ENCODE peak calls at places on chromosomes 12 and 14, in four cellular contexts. Q, Z, D and L are unnamed samples.

GRCh38 chr14:104977681-104978647 is at the start of gene AHNAK2:
- DNase-seq in Q (peak), D (peak), Z (peak), L (peak)

GRCh38 chr14:99257122-99257672 is 14.8 kb downstream of the BCL11B start:
- DNase-seq in Q (no peak), D (no peak), Z (no peak), L (no peak)

GRCh38 chr14:24312736-24313507 is 1.6 kb downstream of the LTB4R start:
- DNase-seq in Q (no peak), Z (no peak), D (no peak), L (no peak)

GRCh38 chr12:14521822-14522221 is 45.9 kb downstream of the PLBD1 start:
- DNase-seq in Q (no peak), Z (no peak), D (no peak), L (no peak)

GRCh38 chr14:95149441-95149840 is 7.9 kb downstream of the DICER1 start:
- DNase-seq in Z (no peak), Q (no peak), D (no peak), L (no peak)

GRCh38 chr12:55724226-55724939 is 4.2 kb downstream of the RDH5 start:
- DNase-seq in D (peak), Z (peak), Q (peak), L (peak)

GRCh38 chr14:51219473-51220448 is 20.3 kb upstream of the TMX1 start:
- DNase-seq in Q (no peak), Z (peak), D (peak), L (no peak)

GRCh38 chr12:22285871-22286270 is 48.6 kb downstream of the ST8SIA1 start:
- DNase-seq in Z (no peak), D (peak), Q (no peak), L (no peak)

GRCh38 chr12:102174117-102174516 is 23.5 kb downstream of the PMCH start:
- DNase-seq in Q (no peak), D (no peak), Z (no peak), L (no peak)

GRCh38 chr12:91414636-91415035 is 232.0 kb upstream of the DCN start:
- DNase-seq in Z (no peak), Q (no peak), D (no peak), L (no peak)

GRCh38 chr12:66653801-66654200 is 25.1 kb downstream of the GRIP1 start:
- DNase-seq in Z (no peak), Q (no peak), D (no peak), L (no peak)

GRCh38 chr12:41940571-41940970 is 204.1 kb downstream of the GXYLT1 start:
- DNase-seq in Z (no peak), D (no peak), Q (no peak), L (no peak)

GRCh38 chr14:101057394-101057793 is 153.9 kb upstream of the RTL1 start:
- DNase-seq in D (no peak), Z (no peak), Q (no peak), L (no peak)

GRCh38 chr12:3152013-3152412 is 74.8 kb downstream of the TSPAN9 start:
- DNase-seq in Q (peak), D (peak), Z (no peak), L (no peak)

GRCh38 chr12:131828671-131829350 is 618 bp downstream of the MMP17 start:
- DNase-seq in Z (peak), D (no peak), Q (peak), L (no peak)

GRCh38 chr14:104243200-104243599 is 104.8 kb downstream of the KIF26A start:
- DNase-seq in Z (no peak), Q (no peak), D (no peak), L (no peak)

GRCh38 chr14:52977798-52978197 is 26.9 kb upstream of the FERMT2 start:
- DNase-seq in Q (no peak), Z (no peak), D (peak), L (no peak)

GRCh38 chr12:115872212-115872611 is 405.3 kb downstream of the MED13L start:
- DNase-seq in Z (no peak), Q (no peak), D (no peak), L (no peak)

GRCh38 chr14:21913759-21914158 is 240.1 kb upstream of the OR4E1 start:
- DNase-seq in Q (peak), Z (peak), D (peak), L (peak)

DNA sequence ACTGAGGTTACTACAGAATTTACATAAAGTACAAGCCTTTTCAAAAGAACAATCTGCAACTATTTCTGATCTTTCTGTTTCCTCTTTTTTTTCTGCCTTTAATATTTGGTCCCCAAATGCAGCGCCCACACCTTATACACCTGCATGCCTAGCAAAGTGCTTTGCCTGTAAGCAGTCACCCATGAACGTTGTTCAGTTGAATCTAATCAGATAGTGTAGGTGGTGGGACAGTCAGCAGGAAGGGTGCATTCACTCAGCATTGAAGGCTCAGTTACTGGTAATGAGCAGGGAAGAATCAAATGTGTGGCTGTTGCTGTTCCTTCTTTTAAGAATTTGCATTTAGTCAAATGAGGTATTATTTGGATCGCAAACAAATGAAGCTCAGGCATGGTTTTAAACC is 108.4 kb downstream of the GPR135 start:
- DNase-seq in D (no peak), Z (no peak), Q (no peak), L (no peak)
- TF ChIP-seq CTCF in D (no peak), Z (no peak), Q (no peak), L (no peak)

GRCh38 chr14:106309423-106309822 is 783.0 kb downstream of the TMEM121 start:
- DNase-seq in D (no peak), Q (no peak), Z (no peak), L (no peak)

GRCh38 chr14:106308839-106309389 is 782.5 kb downstream of the TMEM121 start:
- DNase-seq in Z (peak), D (no peak), Q (peak), L (peak)
- TF ChIP-seq CTCF in Z (peak), D (no peak), Q (peak), L (peak)

GRCh38 chr14:102913341-102914211 is 8.9 kb upstream of the AMN start:
- DNase-seq in Q (no peak), Z (no peak), D (no peak), L (no peak)
- TF ChIP-seq CTCF in Q (no peak), Z (no peak), D (no peak), L (no peak)

GRCh38 chr14:28608438-28608837 is 158.1 kb upstream of the FOXG1 start:
- DNase-seq in D (peak), Z (no peak), Q (no peak), L (no peak)

GRCh38 chr14:28599605-28600004 is 167.0 kb upstream of the FOXG1 start:
- DNase-seq in D (no peak), Z (no peak), Q (no peak), L (no peak)

GRCh38 chr14:28609228-28609828 is 157.3 kb upstream of the FOXG1 start:
- DNase-seq in Q (peak), Z (peak), D (peak), L (peak)

GRCh38 chr14:28599191-28599590 is 167.4 kb upstream of the FOXG1 start:
- DNase-seq in Q (no peak), Z (no peak), D (no peak), L (no peak)

GRCh38 chr14:28603606-28604005 is 163.0 kb upstream of the FOXG1 start:
- DNase-seq in Z (peak), Q (no peak), D (peak), L (no peak)
- TF ChIP-seq CTCF in Z (no peak), Q (no peak), D (no peak), L (no peak)

GRCh38 chr12:10366875-10367274 is 23.0 kb downstream of the KLRK1 start:
- DNase-seq in D (no peak), Z (peak), Q (no peak), L (no peak)
- TF ChIP-seq CTCF in D (no peak), Z (peak), Q (no peak), L (no peak)

DNA sequence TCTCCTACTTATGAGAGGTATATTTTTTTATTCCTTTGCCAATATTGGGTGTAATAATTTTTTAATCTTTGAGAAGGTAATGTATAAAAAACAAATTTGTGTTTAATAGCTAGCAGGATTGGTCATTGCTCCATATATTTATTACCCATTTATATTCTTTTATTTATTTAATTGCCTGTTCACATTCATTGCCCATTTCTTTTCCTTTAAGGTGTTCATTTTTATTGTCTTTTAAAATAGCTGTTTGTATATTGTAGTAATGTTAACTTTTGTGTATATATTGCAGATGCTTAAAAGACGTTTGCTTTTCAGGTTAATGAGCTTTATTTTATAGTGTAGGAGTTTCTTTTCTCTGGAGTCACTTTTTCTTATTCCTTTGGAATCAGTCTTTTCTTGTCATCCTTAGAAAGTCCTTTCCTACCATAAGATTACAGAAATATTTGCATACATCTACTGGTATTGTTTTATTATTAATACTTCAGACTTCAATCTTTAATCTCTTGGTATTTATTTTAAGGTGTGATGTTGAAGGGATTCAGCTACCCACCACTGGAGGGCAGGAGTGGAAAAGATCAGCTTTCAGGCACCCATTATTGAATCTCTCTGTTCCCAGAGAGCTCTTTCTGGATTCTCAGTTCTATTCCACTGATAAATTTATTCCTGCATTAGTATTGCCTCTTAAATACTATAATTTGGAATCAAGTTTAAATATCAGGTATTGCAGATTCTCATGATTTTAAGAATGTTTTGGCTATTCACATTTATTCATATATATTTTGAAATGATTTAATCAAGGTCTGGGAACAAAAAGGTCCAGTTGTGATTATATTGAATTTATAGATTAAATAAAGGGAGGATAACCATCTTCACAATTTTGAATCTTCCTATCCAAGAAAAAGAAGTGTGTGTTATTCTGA is 17.3 kb downstream of the PPM1A start:
- DNase-seq in Q (peak), Z (no peak), D (no peak), L (no peak)
- TF ChIP-seq CTCF in Q (peak), Z (peak), D (no peak), L (no peak)

GRCh38 chr14:73458219-73458976 is at the start of gene NUMB:
- DNase-seq in Q (peak), Z (peak), D (peak), L (peak)

GRCh38 chr14:73460691-73461127 is 2.4 kb upstream of the NUMB start:
- DNase-seq in Z (no peak), Q (no peak), D (peak), L (no peak)

GRCh38 chr14:73455294-73455693 is 3.1 kb downstream of the NUMB start:
- DNase-seq in Z (no peak), D (no peak), Q (no peak), L (no peak)

GRCh38 chr14:73457050-73457934 is 1.1 kb downstream of the NUMB start:
- DNase-seq in Q (peak), D (peak), Z (peak), L (no peak)

DNA sequence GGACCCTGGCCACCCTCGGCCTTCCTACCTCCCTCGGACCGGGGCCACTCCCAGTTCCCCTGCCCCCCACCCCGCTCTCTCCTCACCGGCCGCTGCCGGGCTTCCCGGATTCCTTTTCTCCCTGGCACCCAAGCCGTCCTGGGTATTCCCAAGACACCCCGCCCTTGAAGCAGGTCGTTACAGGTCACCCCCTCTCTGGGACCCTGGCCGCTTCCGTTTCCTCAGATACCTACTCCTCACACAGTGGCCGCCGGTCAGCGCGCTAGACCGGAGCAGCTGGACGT is 469 bp downstream of the NUMB start:
- DNase-seq in D (no peak), Q (no peak), Z (no peak), L (no peak)
- TF ChIP-seq CTCF in D (no peak), Q (no peak), Z (no peak), L (no peak)

DNA sequence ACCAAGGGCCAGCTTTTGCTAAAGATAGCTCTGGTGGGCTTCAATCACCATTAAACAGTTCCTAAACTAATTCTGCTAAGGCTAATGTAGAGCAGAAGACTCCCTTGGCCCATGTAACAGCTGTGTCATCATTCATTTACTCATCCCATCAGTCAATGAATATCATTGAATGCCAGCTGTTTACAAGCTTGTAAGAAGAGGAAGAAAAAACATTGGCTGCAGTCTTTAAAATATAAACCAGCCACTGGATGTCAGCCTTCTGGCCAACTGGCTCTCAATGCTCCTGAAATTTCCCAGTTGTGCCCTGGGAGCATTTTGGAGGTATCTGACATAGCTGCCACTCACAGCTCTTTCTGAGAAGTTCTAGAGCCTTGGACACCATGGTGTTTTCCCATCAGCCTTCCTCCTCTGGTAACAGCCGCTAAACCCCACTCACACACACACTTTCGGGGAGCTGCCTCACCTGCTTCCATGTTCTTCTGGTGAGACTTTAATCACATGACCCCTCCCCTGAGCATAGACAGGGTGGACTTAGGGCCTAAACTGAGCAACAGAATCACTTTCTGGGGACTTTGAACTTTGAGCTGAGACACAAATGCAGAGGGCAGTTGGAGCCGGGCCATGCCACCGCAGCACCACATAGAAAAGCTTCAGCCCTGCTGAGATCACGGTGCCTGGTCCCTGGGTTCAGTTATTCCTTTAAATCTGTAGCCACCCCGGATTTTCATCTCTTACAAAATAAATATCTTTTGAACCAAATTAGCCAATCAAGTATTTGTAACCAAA is 18.2 kb upstream of the MAP3K9 start:
- DNase-seq in Q (no peak), Z (no peak), D (no peak), L (no peak)
- TF ChIP-seq CTCF in Q (no peak), Z (no peak), D (no peak), L (no peak)